ENCODE peak calls at places on chromosomes 16 and 17, in five cellular contexts. One of them, this sample, is unnamed.

GRCh38 chr16:67284699-67285646 is 5.6 kb downstream of the PLEKHG4 start:
- DNase-seq in IMR-90: peak; percentile 12
- DNase-seq in mucosa of gallbladder: peak; percentile 49
- DNase-seq in stimulated activated CD8-positive, alpha-beta memory T cell treated with anti-CD3 and anti-CD28 coated beads, Interleukin-12 subunit alpha, Interleukin-12 subunit beta, amount 100 ng/mL, for 4 hours: no peak
- DNase-seq in ELR: peak; percentile 53
- DNase-seq in this sample: no peak

GRCh38 chr16:88831838-88832237 is 20.1 kb upstream of the APRT start:
- DNase-seq in IMR-90: no peak
- DNase-seq in mucosa of gallbladder: no peak
- DNase-seq in stimulated activated CD8-positive, alpha-beta memory T cell treated with anti-CD3 and anti-CD28 coated beads, Interleukin-12 subunit alpha, Interleukin-12 subunit beta, amount 100 ng/mL, for 4 hours: no peak
- DNase-seq in ELR: peak; percentile 40
- DNase-seq in this sample: no peak

GRCh38 chr16:23742761-23743160 is 12.1 kb upstream of the CHP2 start:
- DNase-seq in IMR-90: no peak
- DNase-seq in mucosa of gallbladder: no peak
- DNase-seq in stimulated activated CD8-positive, alpha-beta memory T cell treated with anti-CD3 and anti-CD28 coated beads, Interleukin-12 subunit alpha, Interleukin-12 subunit beta, amount 100 ng/mL, for 4 hours: no peak
- DNase-seq in ELR: no peak
- DNase-seq in this sample: no peak

GRCh38 chr16:89343501-89344291 is 126.2 kb downstream of the ZNF778 start:
- DNase-seq in IMR-90: peak; percentile 53
- DNase-seq in mucosa of gallbladder: no peak
- DNase-seq in stimulated activated CD8-positive, alpha-beta memory T cell treated with anti-CD3 and anti-CD28 coated beads, Interleukin-12 subunit alpha, Interleukin-12 subunit beta, amount 100 ng/mL, for 4 hours: no peak
- DNase-seq in ELR: peak; percentile 76
- DNase-seq in this sample: no peak

GRCh38 chr16:46962629-46963028 is 10.8 kb downstream of the DNAJA2 start:
- DNase-seq in IMR-90: no peak
- DNase-seq in mucosa of gallbladder: no peak
- DNase-seq in stimulated activated CD8-positive, alpha-beta memory T cell treated with anti-CD3 and anti-CD28 coated beads, Interleukin-12 subunit alpha, Interleukin-12 subunit beta, amount 100 ng/mL, for 4 hours: no peak
- DNase-seq in ELR: no peak
- DNase-seq in this sample: no peak

GRCh38 chr17:39563476-39563875 is 44.2 kb downstream of the NEUROD2 start:
- DNase-seq in IMR-90: no peak
- DNase-seq in mucosa of gallbladder: no peak
- DNase-seq in stimulated activated CD8-positive, alpha-beta memory T cell treated with anti-CD3 and anti-CD28 coated beads, Interleukin-12 subunit alpha, Interleukin-12 subunit beta, amount 100 ng/mL, for 4 hours: no peak
- DNase-seq in ELR: no peak
- DNase-seq in this sample: no peak

GRCh38 chr16:54282202-54282922 is 4.2 kb downstream of the IRX3 start:
- DNase-seq in IMR-90: no peak
- DNase-seq in mucosa of gallbladder: no peak
- DNase-seq in stimulated activated CD8-positive, alpha-beta memory T cell treated with anti-CD3 and anti-CD28 coated beads, Interleukin-12 subunit alpha, Interleukin-12 subunit beta, amount 100 ng/mL, for 4 hours: no peak
- DNase-seq in ELR: no peak
- DNase-seq in this sample: no peak

GRCh38 chr16:83233153-83233552 is 574.6 kb upstream of the HSBP1 start:
- DNase-seq in IMR-90: peak; percentile 80
- DNase-seq in mucosa of gallbladder: no peak
- DNase-seq in stimulated activated CD8-positive, alpha-beta memory T cell treated with anti-CD3 and anti-CD28 coated beads, Interleukin-12 subunit alpha, Interleukin-12 subunit beta, amount 100 ng/mL, for 4 hours: no peak
- DNase-seq in ELR: no peak
- DNase-seq in this sample: no peak

GRCh38 chr17:1561420-1562177 is 993 bp downstream of the PITPNA start:
- DNase-seq in IMR-90: no peak
- DNase-seq in mucosa of gallbladder: no peak
- DNase-seq in stimulated activated CD8-positive, alpha-beta memory T cell treated with anti-CD3 and anti-CD28 coated beads, Interleukin-12 subunit alpha, Interleukin-12 subunit beta, amount 100 ng/mL, for 4 hours: no peak
- DNase-seq in ELR: peak; percentile 49
- DNase-seq in this sample: no peak

GRCh38 chr16:83742520-83742919 is 65.3 kb upstream of the HSBP1 start:
- DNase-seq in IMR-90: no peak
- DNase-seq in mucosa of gallbladder: no peak
- DNase-seq in stimulated activated CD8-positive, alpha-beta memory T cell treated with anti-CD3 and anti-CD28 coated beads, Interleukin-12 subunit alpha, Interleukin-12 subunit beta, amount 100 ng/mL, for 4 hours: no peak
- DNase-seq in ELR: no peak
- DNase-seq in this sample: no peak

GRCh38 chr16:58030136-58030840 is 4.7 kb downstream of the MMP15 start:
- DNase-seq in IMR-90: no peak
- DNase-seq in mucosa of gallbladder: no peak
- DNase-seq in stimulated activated CD8-positive, alpha-beta memory T cell treated with anti-CD3 and anti-CD28 coated beads, Interleukin-12 subunit alpha, Interleukin-12 subunit beta, amount 100 ng/mL, for 4 hours: no peak
- DNase-seq in ELR: no peak
- DNase-seq in this sample: no peak

GRCh38 chr17:77011173-77012011 is 129.4 kb upstream of the SEC14L1 start:
- DNase-seq in IMR-90: peak; percentile 31
- DNase-seq in mucosa of gallbladder: peak; percentile 35
- DNase-seq in stimulated activated CD8-positive, alpha-beta memory T cell treated with anti-CD3 and anti-CD28 coated beads, Interleukin-12 subunit alpha, Interleukin-12 subunit beta, amount 100 ng/mL, for 4 hours: no peak
- DNase-seq in ELR: peak; percentile 72
- DNase-seq in this sample: peak; percentile 16

GRCh38 chr17:62179525-62180161 is 114.6 kb upstream of the MED13 start:
- DNase-seq in IMR-90: peak; percentile 50
- DNase-seq in mucosa of gallbladder: peak; percentile 56
- DNase-seq in stimulated activated CD8-positive, alpha-beta memory T cell treated with anti-CD3 and anti-CD28 coated beads, Interleukin-12 subunit alpha, Interleukin-12 subunit beta, amount 100 ng/mL, for 4 hours: no peak
- DNase-seq in ELR: peak; percentile 91
- DNase-seq in this sample: no peak

This sample was measured in NK-92 treated with Interleukin-12 subunit alpha and Interleukin-12 subunit beta, amount 100 ng/mL, for 24 hours.